ENCODE peak calls at places on chromosome 19, in five cellular contexts. J is heart right ventricle; C is A549; D is thoracic aorta; U is CD8-positive, alpha-beta T cell. K is an unnamed sample.

GRCh38 chr19:6501740-6502648 is at the start of gene TUBB4A:
- DNase-seq in J (peak; percentile 11), C (no peak), D (no peak), U (peak; percentile 38), K (no peak)

GRCh38 chr19:40387151-40387550 is 2.8 kb downstream of the HIPK4 start:
- DNase-seq in J (no peak), C (no peak), D (no peak), U (no peak), K (no peak)

GRCh38 chr19:55940306-55940705 is 7.3 kb upstream of the NLRP8 start:
- DNase-seq in J (no peak), C (no peak), D (no peak), U (no peak), K (peak; percentile 11)

GRCh38 chr19:39407644-39408391 is 1.2 kb downstream of the ZFP36 start:
- DNase-seq in J (peak; percentile 37), C (peak; percentile 60), D (no peak), U (peak; percentile 77), K (no peak)

GRCh38 chr19:54521022-54521859 is 18.6 kb downstream of the LAIR2 start:
- DNase-seq in J (no peak), C (no peak), D (no peak), U (no peak), K (no peak)

GRCh38 chr19:43809762-43810696 is 7.8 kb upstream of the LYPD5 start:
- DNase-seq in J (no peak), C (peak; percentile 82), D (no peak), U (no peak), K (no peak)

GRCh38 chr19:6073858-6074708 is 36.2 kb downstream of the RFX2 start:
- DNase-seq in J (no peak), C (no peak), D (no peak), U (no peak), K (no peak)

GRCh38 chr19:38049105-38049649 is 142.2 kb downstream of the SIPA1L3 start:
- DNase-seq in J (no peak), C (no peak), D (no peak), U (peak; percentile 51), K (no peak)

GRCh38 chr19:14686411-14686810 is 3.4 kb upstream of the ZNF333 start:
- DNase-seq in J (no peak), C (peak; percentile 47), D (no peak), U (peak; percentile 11), K (no peak)

GRCh38 chr19:48964205-48965032 is 690 bp upstream of the FTL start:
- DNase-seq in J (no peak), C (peak; percentile 83), D (no peak), U (no peak), K (no peak)

GRCh38 chr19:58518261-58519086 is 1.1 kb downstream of the ZBTB45 start:
- DNase-seq in J (no peak), C (no peak), D (no peak), U (no peak), K (no peak)

GRCh38 chr19:56423985-56424353 is 19.8 kb downstream of the ZNF583 start:
- DNase-seq in J (no peak), C (peak; percentile 6), D (no peak), U (no peak), K (no peak)

GRCh38 chr19:15115080-15115479 is 7.9 kb downstream of the SYDE1 start:
- DNase-seq in J (peak; percentile 89), C (no peak), D (no peak), U (no peak), K (no peak)

GRCh38 chr19:19865750-19866598 is at the start of gene ZNF253:
- DNase-seq in J (peak; percentile 99), C (peak; percentile 4), D (peak; percentile 93), U (peak; percentile 97), K (peak; percentile 96)

GRCh38 chr19:54029930-54030490 is 33.7 kb downstream of the VSTM1 start:
- DNase-seq in J (peak; percentile 34), C (peak; percentile 88), D (no peak), U (peak; percentile 56), K (no peak)

GRCh38 chr19:34480491-34480890 is 1.1 kb upstream of the WTIP start:
- DNase-seq in J (no peak), C (no peak), D (no peak), U (no peak), K (no peak)

GRCh38 chr19:54310543-54310942 is 2.4 kb downstream of the LILRA5 start:
- DNase-seq in J (no peak), C (no peak), D (no peak), U (no peak), K (peak; percentile 64)

GRCh38 chr19:43641333-43641732 is 1.7 kb upstream of the CADM4 start:
- DNase-seq in J (no peak), C (peak; percentile 47), D (no peak), U (no peak), K (no peak)

GRCh38 chr19:1012334-1012733 is 8.6 kb downstream of the TMEM259 start:
- DNase-seq in J (no peak), C (no peak), D (no peak), U (no peak), K (no peak)

GRCh38 chr19:58252102-58252685 is 23.5 kb downstream of the ZNF544 start:
- DNase-seq in J (no peak), C (peak; percentile 67), D (no peak), U (no peak), K (no peak)

GRCh38 chr19:33640773-33641172 is 19.0 kb downstream of the CHST8 start:
- DNase-seq in J (no peak), C (no peak), D (no peak), U (no peak), K (no peak)

GRCh38 chr19:35076026-35076370 is 34.5 kb downstream of the HPN start:
- DNase-seq in J (no peak), C (no peak), D (no peak), U (no peak), K (no peak)

GRCh38 chr19:56597696-56598095 is 2.6 kb downstream of the ZNF71 start:
- DNase-seq in J (no peak), C (no peak), D (no peak), U (no peak), K (no peak)

GRCh38 chr19:2426661-2427322 is 594 bp downstream of the TIMM13 start:
- DNase-seq in J (no peak), C (peak; percentile 59), D (no peak), U (peak; percentile 35), K (no peak)

GRCh38 chr19:383922-384800 is 24.8 kb downstream of the C2CD4C start:
- DNase-seq in J (no peak), C (no peak), D (no peak), U (no peak), K (no peak)

GRCh38 chr19:48351341-48351752 is 12.4 kb downstream of the TMEM143 start:
- DNase-seq in J (peak; percentile 56), C (peak; percentile 82), D (no peak), U (peak; percentile 82), K (no peak)

GRCh38 chr19:3450796-3451411 is 29.4 kb downstream of the SMIM24 start:
- DNase-seq in J (peak; percentile 71), C (peak; percentile 98), D (peak; percentile 81), U (no peak), K (peak; percentile 97)

GRCh38 chr19:45092747-45093678 is at the start of gene PPP1R37:
- DNase-seq in J (peak; percentile 95), C (peak; percentile 99), D (peak; percentile 75), U (peak; percentile 92), K (no peak)
- TF ChIP-seq CTCF in J (peak; percentile 35), C (peak; percentile 18), D (peak; percentile 47), U (peak; percentile 43), K (peak; percentile 26)

GRCh38 chr19:46578450-46578849 is 22.7 kb upstream of the CALM3 start:
- DNase-seq in J (no peak), C (no peak), D (no peak), U (no peak), K (no peak)

GRCh38 chr19:46573679-46574522 is 27.2 kb upstream of the CALM3 start:
- DNase-seq in J (no peak), C (no peak), D (no peak), U (no peak), K (no peak)

GRCh38 chr19:46574533-46574932 is 26.6 kb upstream of the CALM3 start:
- DNase-seq in J (no peak), C (no peak), D (no peak), U (no peak), K (no peak)

GRCh38 chr19:46580247-46580646 is 20.9 kb upstream of the CALM3 start:
- DNase-seq in J (no peak), C (no peak), D (no peak), U (no peak), K (no peak)

GRCh38 chr19:46579286-46579944 is 21.7 kb upstream of the CALM3 start:
- DNase-seq in J (no peak), C (peak; percentile 28), D (no peak), U (peak; percentile 28), K (no peak)
- TF ChIP-seq CTCF in J (peak; percentile 45), C (peak; percentile 27), D (peak; percentile 15), U (peak; percentile 41), K (no peak)

GRCh38 chr19:41793414-41793727 is 3.0 kb upstream of the CEACAM3 start:
- DNase-seq in J (no peak), C (no peak), D (no peak), U (no peak), K (no peak)
- TF ChIP-seq CTCF in J (no peak), C (no peak), D (no peak), U (no peak), K (no peak)

GRCh38 chr19:4647676-4648644 is 8.6 kb downstream of the TNFAIP8L1 start:
- DNase-seq in J (peak; percentile 90), C (no peak), D (no peak), U (no peak), K (no peak)
- TF ChIP-seq CTCF in J (peak; percentile 34), C (no peak), D (no peak), U (no peak), K (no peak)

GRCh38 chr19:10332158-10332964 is 968 bp downstream of the RAVER1 start:
- DNase-seq in J (no peak), C (no peak), D (no peak), U (no peak), K (no peak)

GRCh38 chr19:10332965-10333757 is at the start of gene RAVER1:
- DNase-seq in J (peak; percentile 98), C (peak; percentile 97), D (peak; percentile 93), U (peak; percentile 97), K (peak; percentile 96)

GRCh38 chr19:10333758-10334339 is 520 bp upstream of the RAVER1 start:
- DNase-seq in J (no peak), C (no peak), D (no peak), U (no peak), K (no peak)

GRCh38 chr19:10335149-10336053 is 2.1 kb upstream of the RAVER1 start:
- DNase-seq in J (no peak), C (no peak), D (no peak), U (no peak), K (no peak)

DNA sequence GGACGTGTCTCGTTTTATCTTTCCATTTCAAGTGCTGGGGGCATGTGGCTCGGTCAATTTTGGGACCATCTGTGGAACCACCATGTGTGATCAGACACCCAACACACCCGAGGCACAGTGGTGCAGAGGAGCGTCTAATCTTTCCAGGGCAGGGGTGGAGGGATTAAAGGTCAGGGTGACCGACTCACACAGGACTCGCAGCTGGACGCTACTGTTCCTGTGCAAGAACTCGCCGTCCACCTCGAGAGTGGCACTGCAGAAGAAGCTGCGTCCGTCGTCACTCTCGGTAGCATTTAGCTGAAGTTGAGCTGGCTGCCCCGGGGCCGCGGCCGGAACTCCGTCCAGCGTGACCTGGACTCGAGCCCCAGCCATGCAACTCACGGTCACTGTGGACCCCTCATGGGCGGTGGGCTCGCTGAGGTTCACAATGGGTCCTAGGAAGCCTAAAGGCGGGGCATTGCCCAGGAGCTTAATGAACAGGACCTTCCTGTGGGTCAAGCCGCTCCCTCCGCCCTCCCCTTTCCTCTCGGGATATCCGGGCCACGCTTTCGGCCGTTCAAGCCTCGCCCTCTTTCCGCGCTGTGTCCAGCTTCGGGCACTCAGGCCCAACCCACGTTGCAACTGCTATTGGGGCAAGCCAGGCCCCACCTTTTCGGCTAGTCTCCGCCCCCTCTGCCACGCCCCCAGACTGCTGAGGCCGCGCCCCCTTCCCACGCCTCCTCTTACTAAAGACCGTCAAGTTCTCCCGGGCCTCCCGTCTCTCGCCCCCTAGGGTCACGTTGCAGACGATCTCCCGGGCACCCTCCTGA is 1.2 kb upstream of the RAVER1 start:
- DNase-seq in J (peak; percentile 96), C (peak; percentile 93), D (peak; percentile 82), U (no peak), K (peak; percentile 94)
- TF ChIP-seq CTCF in J (no peak), C (no peak), D (peak; percentile 20), U (no peak), K (no peak)

K was measured in vagina.